ENCODE peak calls at places on chromosomes 16 and 17, in seven cellular contexts. R is body of pancreas, N is A549, E is GM06990, Y is lower leg skin, Z is tibial artery, W is MCF 10A. A is an unnamed sample.

GRCh38 chr17:72397687-72398086 is 276.9 kb downstream of the SOX9 start:
- DNase-seq in W (peak; percentile 48), Z (no peak), N (no peak), Y (no peak), E (no peak), R (no peak), A (no peak)

GRCh38 chr17:57234252-57235092 is 21.9 kb upstream of the MSI2 start:
- DNase-seq in W (no peak), N (no peak), Z (no peak), E (no peak), R (no peak), Y (no peak), A (no peak)

GRCh38 chr16:129075-129474 is 9.4 kb downstream of the NPRL3 start:
- DNase-seq in Y (no peak), Z (no peak), N (no peak), E (no peak), W (no peak), R (no peak), A (no peak)

GRCh38 chr17:1764274-1764673 is 2.4 kb downstream of the SERPINF1 start:
- DNase-seq in E (peak; percentile 69), Z (peak; percentile 90), Y (peak; percentile 91), N (no peak), W (no peak), R (no peak), A (no peak)

GRCh38 chr17:49360796-49361128 is 1.3 kb downstream of the ZNF652 start:
- DNase-seq in W (no peak), R (no peak), N (no peak), Z (no peak), E (no peak), Y (no peak), A (peak; percentile 54)

GRCh38 chr16:50266337-50267091 is at the start of gene ADCY7:
- DNase-seq in Y (no peak), E (peak; percentile 84), N (no peak), R (no peak), W (peak; percentile 62), Z (peak; percentile 82), A (peak; percentile 86)

GRCh38 chr17:78272181-78272913 is 40.9 kb downstream of the TMEM235 start:
- DNase-seq in N (peak; percentile 81), Y (peak; percentile 80), Z (no peak), W (peak; percentile 77), R (peak; percentile 58), E (no peak), A (peak; percentile 55)

GRCh38 chr17:17363638-17364337 is 60.6 kb downstream of the NT5M start:
- DNase-seq in Z (peak; percentile 58), R (no peak), E (no peak), Y (no peak), W (no peak), N (no peak), A (no peak)

GRCh38 chr17:48420823-48421222 is 9.2 kb downstream of the SKAP1 start:
- DNase-seq in R (no peak), Z (no peak), E (no peak), Y (no peak), W (no peak), N (no peak), A (no peak)

GRCh38 chr17:62714016-62714777 is 86.7 kb downstream of the MRC2 start:
- DNase-seq in N (no peak), R (no peak), W (no peak), Z (peak; percentile 20), Y (no peak), E (no peak), A (no peak)

GRCh38 chr16:46427340-46428107 is 193.7 kb downstream of the SHCBP1 start:
- DNase-seq in E (no peak), W (no peak), R (no peak), Z (peak; percentile 39), N (no peak), Y (no peak), A (no peak)

GRCh38 chr17:41723801-41724475 is 10.5 kb downstream of the HAP1 start:
- DNase-seq in Z (no peak), W (no peak), E (no peak), Y (no peak), N (no peak), R (no peak), A (no peak)

GRCh38 chr17:72388765-72389473 is 268.1 kb downstream of the SOX9 start:
- DNase-seq in N (peak; percentile 90), W (peak; percentile 95), R (no peak), E (peak; percentile 62), Y (no peak), Z (no peak), A (peak; percentile 64)

GRCh38 chr17:67364847-67365761 is 1.3 kb downstream of the PSMD12 start:
- DNase-seq in Y (no peak), E (no peak), R (no peak), Z (no peak), N (no peak), W (peak; percentile 27), A (peak; percentile 22)

GRCh38 chr17:67360880-67361279 is 5.5 kb downstream of the PSMD12 start:
- DNase-seq in E (no peak), Y (no peak), W (peak; percentile 35), N (no peak), Z (no peak), R (no peak), A (no peak)

GRCh38 chr17:67362173-67362572 is 4.2 kb downstream of the PSMD12 start:
- DNase-seq in R (no peak), N (no peak), Z (no peak), Y (no peak), E (no peak), W (no peak), A (no peak)

GRCh38 chr17:67358612-67359011 is 7.8 kb downstream of the PSMD12 start:
- DNase-seq in N (no peak), R (no peak), W (no peak), E (no peak), Z (no peak), Y (no peak), A (no peak)

GRCh38 chr17:67359960-67360817 is 6.2 kb downstream of the PSMD12 start:
- DNase-seq in E (no peak), R (no peak), Z (no peak), Y (no peak), W (peak; percentile 38), N (peak; percentile 60), A (peak; percentile 17)
- TF ChIP-seq CTCF in E (peak; percentile 23), R (no peak), Z (no peak), Y (no peak), W (peak; percentile 19), N (peak; percentile 32), A (no peak)

GRCh38 chr17:44097110-44097810 is 26.2 kb downstream of the HDAC5 start:
- DNase-seq in Y (no peak), Z (no peak), W (no peak), E (no peak), N (peak; percentile 55), R (no peak), A (no peak)

GRCh38 chr17:44094701-44095387 is 24.3 kb downstream of the G6PC3 start:
- DNase-seq in N (no peak), E (no peak), R (no peak), Z (no peak), W (no peak), Y (no peak), A (no peak)

GRCh38 chr17:44095388-44095646 is 24.8 kb downstream of the G6PC3 start:
- DNase-seq in Z (no peak), W (no peak), R (no peak), E (no peak), Y (no peak), N (no peak), A (no peak)

GRCh38 chr17:44093231-44093900 is 22.8 kb downstream of the G6PC3 start:
- DNase-seq in N (no peak), W (no peak), Z (no peak), Y (no peak), E (no peak), R (no peak), A (no peak)

GRCh38 chr17:44095647-44096496 is 25.3 kb downstream of the G6PC3 start:
- DNase-seq in Z (no peak), R (no peak), W (peak; percentile 59), Y (peak; percentile 47), E (no peak), N (peak; percentile 94), A (peak; percentile 71)
- TF ChIP-seq CTCF in Z (peak; percentile 20), R (no peak), W (no peak), Y (no peak), E (no peak), N (no peak), A (no peak)

DNA sequence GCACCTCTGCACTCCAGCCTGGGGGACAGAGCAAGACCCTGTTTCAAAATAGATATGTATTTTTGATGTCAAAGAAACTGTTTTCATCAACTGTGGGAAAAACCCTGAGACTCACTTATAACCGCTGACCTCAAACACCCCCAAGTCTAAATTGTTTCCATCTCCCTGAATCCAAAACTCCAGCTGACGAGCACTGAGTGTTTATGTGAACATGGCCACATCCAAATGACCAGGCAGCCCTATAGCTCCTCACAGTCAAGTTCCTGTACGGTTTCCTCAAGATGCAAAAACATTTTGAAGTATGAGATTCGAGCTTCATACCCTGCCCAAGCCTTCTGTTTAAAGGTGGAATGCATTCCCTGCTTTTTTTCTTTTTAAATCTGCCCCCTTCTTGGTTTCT is 45.3 kb upstream of the ZCCHC14 start:
- DNase-seq in E (no peak), R (no peak), Z (no peak), W (no peak), Y (no peak), N (no peak), A (no peak)
- TF ChIP-seq CTCF in E (no peak), R (no peak), Z (no peak), W (no peak), Y (no peak), N (no peak), A (no peak)

DNA sequence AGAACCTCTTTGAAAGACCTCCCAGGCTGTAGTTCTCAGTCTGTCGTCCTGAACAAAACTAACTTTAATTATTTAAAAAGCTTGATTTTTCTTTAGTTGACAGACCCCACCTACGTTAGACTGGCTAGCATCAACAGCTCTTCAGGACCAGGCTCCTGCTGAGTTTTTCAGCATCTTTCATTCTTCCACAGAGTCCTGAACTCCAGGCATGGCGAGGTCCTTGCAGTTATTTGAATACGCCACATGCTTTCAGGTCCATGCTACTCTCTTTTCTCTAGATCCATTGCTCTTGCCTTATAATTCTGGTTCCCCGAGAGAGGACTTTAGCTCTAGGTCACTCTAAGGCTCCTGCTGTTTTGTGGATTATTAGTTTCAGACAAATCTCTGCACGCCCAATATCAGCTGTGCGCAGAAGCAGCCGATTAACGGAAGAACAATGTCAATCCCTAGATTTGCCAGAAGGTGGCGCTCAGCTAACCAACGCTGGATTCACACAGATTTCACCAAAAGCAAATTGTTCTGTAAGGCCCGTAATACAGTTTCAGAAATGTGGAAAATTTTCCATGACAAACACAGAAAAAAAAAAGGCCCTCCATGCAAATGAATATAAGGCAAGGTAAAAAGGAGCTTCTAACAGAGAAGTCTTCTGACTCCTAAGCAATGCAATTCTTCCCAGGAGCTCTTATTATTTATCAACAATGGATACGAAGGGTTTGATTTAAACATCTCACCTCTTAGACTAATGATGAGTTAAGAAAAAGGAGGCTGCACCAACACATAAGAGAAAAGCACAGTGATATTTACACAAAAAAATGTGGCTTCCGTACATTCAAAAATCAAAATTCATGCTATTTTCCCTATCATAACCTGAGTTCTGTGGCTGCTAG is 33.5 kb upstream of the BCO1 start:
- DNase-seq in R (peak; percentile 50), Y (no peak), W (peak; percentile 50), N (peak; percentile 61), E (no peak), Z (no peak), A (peak; percentile 37)
- TF ChIP-seq CTCF in R (peak; percentile 63), Y (no peak), W (peak; percentile 54), N (peak; percentile 71), E (peak; percentile 69), Z (peak; percentile 41), A (peak; percentile 66)

GRCh38 chr17:7825206-7825980 is 8.6 kb upstream of the KDM6B start:
- DNase-seq in Y (no peak), R (no peak), W (no peak), N (peak; percentile 47), Z (no peak), E (no peak), A (no peak)
- TF ChIP-seq CTCF in Y (no peak), R (no peak), W (no peak), N (no peak), Z (no peak), E (no peak), A (no peak)

A was measured in Calu3.